ENCODE peak calls at places on chromosome 3, in six cellular contexts. O is T-helper 9 cell; S is activated gamma-delta T cell treated with Interleukin-2 at 50 U/mL for 16 hours; Q is progenitor cell of endocrine pancreas; F is stimulated activated naive CD8-positive, alpha-beta T cell treated with anti-CD3 and anti-CD28 coated beads, Interleukin-15, amount 100 ng/mL, for 72 hours; I is NCI-H2171. Y is an unnamed sample.

GRCh38 chr3:52682016-52682415 is 3.7 kb downstream of the PBRM1 start:
- DNase-seq in Q (no peak), I (no peak), F (no peak), O (no peak), S (no peak), Y (no peak)

GRCh38 chr3:29283739-29284138 is 2.9 kb downstream of the RBMS3 start:
- DNase-seq in F (no peak), Q (no peak), S (no peak), I (no peak), O (no peak), Y (no peak)

GRCh38 chr3:73719877-73720276 is 95.1 kb upstream of the PDZRN3 start:
- DNase-seq in F (no peak), S (no peak), I (no peak), O (no peak), Q (no peak), Y (no peak)

GRCh38 chr3:183527421-183527979 is 28.0 kb downstream of the KLHL6 start:
- DNase-seq in O (no peak), I (no peak), S (no peak), F (no peak), Q (no peak), Y (no peak)

GRCh38 chr3:47661121-47661752 is 82.6 kb upstream of the CSPG5 start:
- DNase-seq in S (no peak), F (no peak), Q (no peak), I (no peak), O (no peak), Y (no peak)

GRCh38 chr3:16370872-16371740 is 106.1 kb downstream of the OXNAD1 start:
- DNase-seq in O (no peak), S (no peak), F (no peak), I (no peak), Q (no peak), Y (no peak)

GRCh38 chr3:133663569-133664313 is 2.0 kb upstream of the TOPBP1 start:
- DNase-seq in F (peak; percentile 49), O (no peak), I (peak; percentile 56), S (peak; percentile 8), Q (no peak), Y (peak; percentile 75)

GRCh38 chr3:136962961-136963360 is 5.2 kb downstream of the IL20RB start:
- DNase-seq in S (no peak), F (no peak), I (no peak), Q (no peak), O (no peak), Y (no peak)

GRCh38 chr3:5181479-5182141 is 5.9 kb upstream of the EDEM1 start:
- DNase-seq in I (no peak), F (no peak), Q (no peak), O (no peak), S (no peak), Y (no peak)

GRCh38 chr3:9028134-9028533 is 64.9 kb upstream of the RAD18 start:
- DNase-seq in S (no peak), I (peak; percentile 11), O (no peak), Q (no peak), F (no peak), Y (no peak)

GRCh38 chr3:62556121-62556520 is 182.8 kb upstream of the FEZF2 start:
- DNase-seq in Q (no peak), S (no peak), F (no peak), O (no peak), I (no peak), Y (no peak)

GRCh38 chr3:41580274-41580959 is 381.1 kb downstream of the CTNNB1 start:
- DNase-seq in Q (no peak), S (no peak), O (no peak), F (no peak), I (no peak), Y (no peak)

GRCh38 chr3:49120096-49120437 is 556 bp downstream of the USP19 start:
- DNase-seq in F (no peak), Q (no peak), O (no peak), S (no peak), I (no peak), Y (no peak)

GRCh38 chr3:58163234-58163633 is 47.5 kb downstream of the DNASE1L3 start:
- DNase-seq in F (no peak), O (no peak), Q (no peak), I (no peak), S (no peak), Y (no peak)